ENCODE peak calls at places on chromosomes 2 and 18, in ten cellular contexts. Y, P, L, C, N, S, X, H, W and R are unnamed samples.

GRCh38 chr2:121519153-121519552 is 11.5 kb upstream of the RNU4ATAC start:
- DNase-seq in S (no peak), W (no peak), Y (no peak), P (no peak), C (no peak), H (no peak), N (no peak), L (no peak), X (no peak), R (no peak)

GRCh38 chr2:25159947-25160346 is 8.4 kb downstream of the POMC start:
- DNase-seq in N (no peak), H (peak; percentile 44), S (peak; percentile 48), L (no peak), Y (peak; percentile 31), W (no peak), P (peak; percentile 46), X (no peak), C (no peak), R (no peak)

GRCh38 chr2:55809875-55810620 is 113.5 kb downstream of the EFEMP1 start:
- DNase-seq in H (no peak), P (no peak), C (no peak), S (no peak), N (no peak), L (no peak), Y (no peak), W (no peak), X (no peak), R (peak; percentile 52)

GRCh38 chr2:8121826-8122505 is 559.9 kb upstream of the ID2 start:
- DNase-seq in Y (no peak), C (no peak), X (no peak), H (no peak), N (no peak), P (no peak), W (no peak), L (no peak), S (no peak), R (no peak)

GRCh38 chr2:237603049-237603717 is 12.6 kb upstream of the RAB17 start:
- DNase-seq in X (no peak), N (no peak), Y (no peak), S (no peak), H (no peak), P (no peak), W (no peak), L (no peak), C (no peak), R (no peak)

GRCh38 chr2:100747551-100747950 is 72.4 kb upstream of the NPAS2 start:
- DNase-seq in W (no peak), X (no peak), Y (no peak), C (no peak), H (no peak), N (no peak), P (no peak), S (peak; percentile 40), L (no peak), R (no peak)

GRCh38 chr2:98142106-98142815 is 55.3 kb downstream of the VWA3B start:
- DNase-seq in X (no peak), L (no peak), C (no peak), W (no peak), H (no peak), P (no peak), Y (no peak), S (no peak), N (no peak), R (no peak)

GRCh38 chr2:11850082-11850481 is 103.7 kb downstream of the LPIN1 start:
- DNase-seq in L (peak; percentile 77), C (no peak), H (no peak), N (no peak), X (no peak), Y (no peak), S (no peak), W (no peak), P (no peak), R (no peak)

GRCh38 chr18:60003610-60004185 is 103.9 kb downstream of the PMAIP1 start:
- DNase-seq in N (no peak), Y (no peak), L (no peak), C (no peak), H (no peak), P (no peak), S (no peak), X (no peak), W (no peak), R (no peak)

GRCh38 chr2:134258684-134259408 is 5.0 kb downstream of the MGAT5 start:
- DNase-seq in Y (no peak), N (no peak), P (no peak), S (no peak), W (no peak), L (peak; percentile 58), C (no peak), H (no peak), X (no peak), R (no peak)

GRCh38 chr2:100588071-100588786 is 25.4 kb downstream of the PDCL3 start:
- DNase-seq in X (peak; percentile 28), N (no peak), W (no peak), S (peak; percentile 49), Y (no peak), H (no peak), P (no peak), C (peak; percentile 19), L (no peak), R (no peak)

GRCh38 chr2:67082813-67083212 is 314.3 kb upstream of the ETAA1 start:
- DNase-seq in N (no peak), L (no peak), X (no peak), Y (no peak), P (no peak), W (no peak), C (no peak), H (no peak), S (no peak), R (no peak)

GRCh38 chr2:170022692-170023091 is 155.3 kb upstream of the MYO3B start:
- DNase-seq in Y (no peak), C (no peak), P (peak; percentile 71), H (no peak), S (peak; percentile 80), L (no peak), N (no peak), W (no peak), X (peak; percentile 21), R (peak; percentile 37)

GRCh38 chr18:66211693-66212195 is 392.1 kb downstream of the CDH19 start:
- DNase-seq in X (no peak), C (no peak), S (no peak), P (no peak), L (no peak), Y (no peak), H (no peak), W (no peak), N (no peak), R (no peak)

GRCh38 chr2:168119519-168120141 is 127.8 kb downstream of the STK39 start:
- DNase-seq in H (no peak), Y (peak; percentile 35), P (no peak), N (no peak), C (peak; percentile 43), X (peak; percentile 50), L (no peak), S (peak; percentile 70), W (peak; percentile 33), R (peak; percentile 42)

GRCh38 chr2:8694737-8695136 is 12.9 kb downstream of the ID2 start:
- DNase-seq in L (no peak), X (no peak), W (no peak), H (no peak), P (no peak), S (peak; percentile 19), C (no peak), Y (no peak), N (no peak), R (no peak)

GRCh38 chr2:173124441-173124840 is 48.8 kb downstream of the MAP3K20 start:
- DNase-seq in X (no peak), H (no peak), Y (no peak), N (no peak), S (peak; percentile 23), L (no peak), P (peak; percentile 79), C (no peak), W (no peak), R (no peak)

GRCh38 chr2:28678944-28679343 is 72.7 kb upstream of the PPP1CB start:
- DNase-seq in Y (no peak), W (no peak), L (no peak), X (no peak), C (no peak), S (no peak), N (no peak), P (no peak), H (no peak), R (no peak)

GRCh38 chr2:224838335-224838734 is 122.2 kb upstream of the CCDC195 start:
- DNase-seq in W (no peak), C (no peak), Y (no peak), N (no peak), H (no peak), L (no peak), S (no peak), P (no peak), X (peak; percentile 36), R (no peak)

GRCh38 chr2:182664212-182664611 is 51.8 kb upstream of the DNAJC10 start:
- DNase-seq in S (no peak), H (no peak), N (no peak), C (no peak), P (no peak), Y (no peak), L (no peak), X (no peak), W (no peak), R (no peak)

GRCh38 chr2:132503621-132504200 is 87.1 kb downstream of the GPR39 start:
- DNase-seq in H (no peak), L (no peak), Y (no peak), P (no peak), N (no peak), S (peak; percentile 30), W (no peak), C (no peak), X (peak; percentile 62), R (no peak)

GRCh38 chr2:201984800-201985525 is 48.7 kb upstream of the FZD7 start:
- DNase-seq in W (no peak), P (no peak), L (peak; percentile 81), Y (no peak), H (no peak), X (no peak), N (peak; percentile 7), C (no peak), S (no peak), R (no peak)

GRCh38 chr2:56613917-56614316 is 430.1 kb downstream of the CCDC85A start:
- DNase-seq in H (no peak), C (no peak), W (no peak), S (no peak), P (no peak), N (no peak), L (no peak), X (no peak), Y (no peak), R (no peak)

GRCh38 chr2:217307023-217307422 is 447.2 kb upstream of the TNP1 start:
- DNase-seq in X (no peak), S (no peak), L (no peak), Y (no peak), C (no peak), P (peak; percentile 55), W (peak; percentile 1), N (no peak), H (no peak), R (no peak)

GRCh38 chr2:9112079-9112721 is 94.4 kb upstream of the ASAP2 start:
- DNase-seq in W (no peak), L (peak; percentile 25), Y (no peak), N (no peak), H (peak; percentile 54), X (peak; percentile 90), C (peak; percentile 82), S (peak; percentile 89), P (no peak), R (no peak)

GRCh38 chr2:206616141-206616540 is 26.1 kb upstream of the FAM237A start:
- DNase-seq in Y (no peak), X (no peak), N (no peak), S (peak; percentile 9), H (peak; percentile 11), P (no peak), L (no peak), C (peak; percentile 2), W (no peak), R (no peak)

GRCh38 chr2:207113403-207113802 is 52.3 kb downstream of the KLF7 start:
- DNase-seq in S (no peak), X (no peak), H (no peak), W (peak; percentile 80), P (no peak), C (no peak), Y (no peak), L (peak; percentile 47), N (no peak), R (no peak)

GRCh38 chr2:54666131-54666637 is 57.3 kb upstream of the EML6 start:
- DNase-seq in L (no peak), C (no peak), Y (no peak), S (peak; percentile 92), N (no peak), W (no peak), H (no peak), P (no peak), X (peak; percentile 62), R (no peak)